ENCODE peak calls at places on chromosomes 16 and 17, in seven cellular contexts. One of them, this sample, is unnamed. For H3K4me1, the result is how much of the 10 kb centered on the place peaks cover.

GRCh38 chr16:71540-72341 is 690 bp downstream of the RHBDF1 start:
- DNase-seq in ascending aorta: no peak
- DNase-seq in mammary epithelial cell: peak
- DNase-seq in heart left ventricle: peak
- DNase-seq in left lung: no peak
- DNase-seq in lung: peak
- DNase-seq in IMR-90: peak
- DNase-seq in this sample: peak

GRCh38 chr17:55434721-55435120 is 13.1 kb upstream of the MMD start:
- DNase-seq in lung: no peak
- DNase-seq in heart left ventricle: no peak
- DNase-seq in left lung: no peak
- DNase-seq in mammary epithelial cell: peak
- DNase-seq in ascending aorta: no peak
- DNase-seq in IMR-90: peak
- DNase-seq in this sample: no peak

GRCh38 chr16:47081113-47081512 is 62.6 kb downstream of the NETO2 start:
- DNase-seq in mammary epithelial cell: no peak
- DNase-seq in lung: no peak
- DNase-seq in ascending aorta: no peak
- DNase-seq in IMR-90: no peak
- DNase-seq in left lung: no peak
- DNase-seq in heart left ventricle: no peak
- DNase-seq in this sample: no peak

GRCh38 chr16:47940466-47940865 is 215.3 kb downstream of the ABCC12 start:
- DNase-seq in ascending aorta: no peak
- DNase-seq in left lung: no peak
- DNase-seq in mammary epithelial cell: no peak
- DNase-seq in lung: no peak
- DNase-seq in heart left ventricle: no peak
- DNase-seq in IMR-90: no peak
- DNase-seq in this sample: no peak

GRCh38 chr16:68512742-68513141 is 26.3 kb upstream of the ZFP90 start:
- DNase-seq in lung: no peak
- DNase-seq in ascending aorta: no peak
- DNase-seq in heart left ventricle: no peak
- DNase-seq in mammary epithelial cell: no peak
- DNase-seq in left lung: no peak
- DNase-seq in IMR-90: no peak
- DNase-seq in this sample: no peak

GRCh38 chr16:89355686-89356085 is 134.7 kb downstream of the ANKRD11 start:
- DNase-seq in left lung: no peak
- DNase-seq in mammary epithelial cell: no peak
- DNase-seq in heart left ventricle: no peak
- DNase-seq in ascending aorta: no peak
- DNase-seq in IMR-90: no peak
- DNase-seq in lung: no peak
- DNase-seq in this sample: no peak

GRCh38 chr16:59574296-59574695 is 840.2 kb upstream of the GOT2 start:
- DNase-seq in left lung: no peak
- DNase-seq in IMR-90: no peak
- DNase-seq in lung: no peak
- DNase-seq in ascending aorta: no peak
- DNase-seq in heart left ventricle: no peak
- DNase-seq in mammary epithelial cell: no peak
- DNase-seq in this sample: no peak

GRCh38 chr16:12652924-12653323 is 150.8 kb downstream of the CPPED1 start:
- DNase-seq in IMR-90: no peak
- DNase-seq in ascending aorta: no peak
- DNase-seq in left lung: no peak
- DNase-seq in lung: no peak
- DNase-seq in heart left ventricle: no peak
- DNase-seq in mammary epithelial cell: no peak
- DNase-seq in this sample: no peak

GRCh38 chr17:27329146-27329805 is 35.4 kb downstream of the WSB1 start:
- DNase-seq in mammary epithelial cell: no peak
- DNase-seq in IMR-90: no peak
- DNase-seq in ascending aorta: no peak
- DNase-seq in heart left ventricle: no peak
- DNase-seq in left lung: no peak
- DNase-seq in lung: no peak
- DNase-seq in this sample: no peak

GRCh38 chr16:65102326-65102725 is 19.5 kb downstream of the CDH11 start:
- DNase-seq in lung: no peak
- DNase-seq in IMR-90: no peak
- DNase-seq in mammary epithelial cell: no peak
- DNase-seq in ascending aorta: no peak
- DNase-seq in heart left ventricle: no peak
- DNase-seq in left lung: no peak
- DNase-seq in this sample: no peak

GRCh38 chr17:32253117-32253611 is 12.5 kb upstream of the RHBDL3 start:
- DNase-seq in ascending aorta: no peak
- DNase-seq in lung: peak
- DNase-seq in mammary epithelial cell: peak
- DNase-seq in IMR-90: peak
- DNase-seq in left lung: peak
- DNase-seq in heart left ventricle: peak
- DNase-seq in this sample: peak

GRCh38 chr17:42414782-42415409 is 8.2 kb downstream of the CAVIN1 start:
- DNase-seq in left lung: no peak
- DNase-seq in mammary epithelial cell: no peak
- DNase-seq in ascending aorta: no peak
- DNase-seq in heart left ventricle: peak
- DNase-seq in IMR-90: no peak
- DNase-seq in lung: peak
- DNase-seq in this sample: no peak

GRCh38 chr17:57585341-57586098 is 159.6 kb downstream of the CCDC182 start:
- DNase-seq in heart left ventricle: no peak
- DNase-seq in mammary epithelial cell: no peak
- DNase-seq in left lung: no peak
- DNase-seq in IMR-90: no peak
- DNase-seq in lung: no peak
- DNase-seq in ascending aorta: no peak
- DNase-seq in this sample: no peak

GRCh38 chr17:28527181-28527681 is 21.1 kb downstream of the FOXN1 start:
- DNase-seq in heart left ventricle: no peak
- DNase-seq in IMR-90: no peak
- DNase-seq in lung: no peak
- DNase-seq in ascending aorta: no peak
- DNase-seq in left lung: no peak
- DNase-seq in mammary epithelial cell: no peak
- DNase-seq in this sample: no peak

GRCh38 chr17:28529012-28529400 is 22.9 kb downstream of the FOXN1 start:
- DNase-seq in IMR-90: no peak
- DNase-seq in lung: no peak
- DNase-seq in left lung: no peak
- DNase-seq in heart left ventricle: no peak
- DNase-seq in mammary epithelial cell: no peak
- DNase-seq in ascending aorta: no peak
- DNase-seq in this sample: no peak

GRCh38 chr17:28528329-28529011 is 22.3 kb downstream of the FOXN1 start:
- DNase-seq in ascending aorta: no peak
- DNase-seq in left lung: no peak
- DNase-seq in IMR-90: no peak
- DNase-seq in mammary epithelial cell: no peak
- DNase-seq in lung: peak
- DNase-seq in heart left ventricle: no peak
- DNase-seq in this sample: no peak

GRCh38 chr17:28526381-28526780 is 20.2 kb downstream of the FOXN1 start:
- DNase-seq in left lung: no peak
- DNase-seq in heart left ventricle: no peak
- DNase-seq in ascending aorta: no peak
- DNase-seq in IMR-90: no peak
- DNase-seq in lung: no peak
- DNase-seq in mammary epithelial cell: no peak
- DNase-seq in this sample: no peak

DNA sequence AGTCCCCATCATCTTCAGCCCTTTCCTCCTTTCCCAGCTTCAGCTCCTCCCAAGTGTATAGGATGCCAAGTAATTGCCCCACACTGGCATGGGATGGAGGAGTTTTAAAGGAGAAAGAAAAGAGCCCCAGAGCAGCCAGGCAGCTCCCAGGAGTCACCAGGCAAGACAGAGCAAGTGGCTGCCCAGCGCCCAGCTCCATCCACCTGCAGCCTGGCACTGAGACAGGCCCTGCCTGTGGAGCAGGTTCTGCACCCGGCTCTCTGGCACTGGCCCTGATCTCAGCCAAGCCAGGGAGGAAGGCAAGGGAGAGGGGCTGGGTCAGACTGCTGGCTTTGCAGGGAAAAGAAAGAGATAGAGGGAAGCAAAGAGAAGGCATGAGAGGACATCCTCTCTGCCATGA is 21.7 kb downstream of the FOXN1 start:
- DNase-seq in heart left ventricle: no peak
- DNase-seq in ascending aorta: no peak
- DNase-seq in lung: peak
- DNase-seq in mammary epithelial cell: peak
- DNase-seq in IMR-90: no peak
- DNase-seq in left lung: peak
- DNase-seq in this sample: no peak
- H3K27ac ChIP-seq in heart left ventricle: no peak
- H3K27ac ChIP-seq in ascending aorta: no peak
- H3K27ac ChIP-seq in lung: no peak
- H3K27ac ChIP-seq in mammary epithelial cell: no peak
- H3K27ac ChIP-seq in IMR-90: no peak
- H3K27ac ChIP-seq in left lung: peak
- H3K27ac ChIP-seq in this sample: no peak

DNA sequence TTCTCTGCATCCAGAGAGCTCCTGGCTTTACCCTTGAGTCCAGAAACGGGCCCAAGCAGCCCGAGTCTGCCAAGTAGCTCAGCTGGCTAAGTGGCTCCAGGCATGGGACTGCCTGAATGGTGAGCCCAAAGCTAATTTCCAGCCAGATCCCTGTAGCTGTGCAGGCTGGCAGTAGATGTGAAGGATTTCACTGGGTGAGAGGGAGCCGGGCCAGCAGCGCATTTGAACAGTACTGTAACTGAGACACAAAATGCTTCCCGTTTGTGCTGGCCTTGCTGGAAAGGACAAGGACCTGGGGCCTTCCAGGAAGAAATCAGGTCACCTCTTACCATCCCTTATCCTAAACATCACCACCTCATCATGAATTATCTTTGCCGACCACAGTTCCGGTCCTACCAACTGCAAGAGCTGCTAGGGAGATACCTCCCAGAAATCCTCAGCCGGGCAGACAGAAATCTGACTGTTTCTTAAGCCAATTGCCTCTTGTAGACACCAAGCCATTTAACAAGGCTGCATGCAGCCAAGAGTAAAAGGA is 3.7 kb downstream of the TIMP2 start:
- DNase-seq in mammary epithelial cell: no peak
- DNase-seq in lung: no peak
- DNase-seq in heart left ventricle: peak
- DNase-seq in left lung: peak
- DNase-seq in ascending aorta: no peak
- DNase-seq in IMR-90: no peak
- DNase-seq in this sample: peak
- H3K4me1 ChIP-seq in mammary epithelial cell: under half
- H3K4me1 ChIP-seq in lung: under half
- H3K4me1 ChIP-seq in heart left ventricle: half or more
- H3K4me1 ChIP-seq in left lung: under half
- H3K4me1 ChIP-seq in ascending aorta: half or more
- H3K4me1 ChIP-seq in IMR-90: under half
- H3K4me1 ChIP-seq in this sample: half or more

DNA sequence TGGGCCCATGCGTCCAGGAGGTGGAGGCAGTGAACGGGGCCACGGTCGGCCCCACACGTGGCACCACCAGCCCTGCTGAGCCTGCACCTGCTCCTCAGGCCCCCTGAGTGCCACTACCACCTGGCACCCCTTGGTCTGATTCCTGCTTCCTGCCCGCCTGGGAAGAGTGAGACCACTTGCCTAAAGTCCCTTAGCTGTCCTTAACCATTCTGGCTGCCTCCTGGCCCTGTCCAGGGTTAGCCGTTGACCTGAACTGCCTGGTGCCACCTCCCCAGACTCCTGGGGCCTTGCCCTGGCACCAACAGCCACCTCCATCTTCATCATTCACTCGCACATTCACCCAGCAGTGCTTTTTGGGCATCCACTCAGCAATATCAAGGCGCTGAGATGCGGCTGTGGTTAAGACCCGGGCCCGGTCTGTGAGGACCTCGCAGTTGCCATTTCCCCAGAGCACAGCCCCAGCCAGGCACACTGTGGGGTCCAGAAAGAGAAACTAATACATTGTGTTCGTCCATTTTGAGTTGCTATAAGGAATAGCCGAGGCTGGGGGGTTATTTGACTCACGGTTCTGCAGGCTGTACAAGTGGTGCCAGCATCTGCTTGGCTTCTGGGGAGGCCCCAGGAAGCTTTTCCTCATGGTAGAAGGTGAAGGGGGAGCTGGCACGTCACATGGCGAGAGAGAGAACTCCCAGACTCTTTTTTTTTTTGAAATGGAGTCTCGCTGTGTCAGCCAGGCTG is 318.4 kb downstream of the SEC14L1 start:
- DNase-seq in IMR-90: no peak
- DNase-seq in heart left ventricle: no peak
- DNase-seq in left lung: peak
- DNase-seq in lung: no peak
- DNase-seq in ascending aorta: no peak
- DNase-seq in mammary epithelial cell: no peak
- DNase-seq in this sample: no peak
- H3K4me3 ChIP-seq in IMR-90: no peak
- H3K4me3 ChIP-seq in heart left ventricle: no peak
- H3K4me3 ChIP-seq in left lung: no peak
- H3K4me3 ChIP-seq in lung: no peak
- H3K4me3 ChIP-seq in ascending aorta: no peak
- H3K4me3 ChIP-seq in mammary epithelial cell: no peak
- H3K4me3 ChIP-seq in this sample: no peak

DNA sequence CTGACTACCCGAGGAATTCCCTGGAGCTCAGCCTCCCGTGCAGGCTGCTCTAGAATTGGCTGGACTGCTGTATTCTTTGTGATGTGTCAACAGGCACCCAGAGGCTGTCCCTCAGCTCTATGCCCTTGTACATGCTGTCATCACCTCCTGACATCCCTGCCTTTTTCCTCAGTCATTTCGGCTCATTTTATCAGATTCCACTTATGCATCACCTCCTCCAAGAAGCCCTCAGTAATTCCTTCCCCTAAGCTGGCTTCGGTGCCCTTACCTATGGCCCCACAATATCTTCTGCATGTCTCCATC is 126.4 kb downstream of the DYNLRB2 start:
- DNase-seq in IMR-90: no peak
- DNase-seq in heart left ventricle: no peak
- DNase-seq in lung: no peak
- DNase-seq in mammary epithelial cell: no peak
- DNase-seq in left lung: no peak
- DNase-seq in ascending aorta: no peak
- DNase-seq in this sample: no peak
- H3K27ac ChIP-seq in IMR-90: no peak
- H3K27ac ChIP-seq in heart left ventricle: no peak
- H3K27ac ChIP-seq in lung: no peak
- H3K27ac ChIP-seq in mammary epithelial cell: no peak
- H3K27ac ChIP-seq in left lung: no peak
- H3K27ac ChIP-seq in ascending aorta: no peak
- H3K27ac ChIP-seq in this sample: no peak

This sample was measured in left ventricle myocardium inferior.